ENCODE peak calls at places on chromosomes 5 and 9, in four cellular contexts. V is K562, L is HepG2, U is GM12878. N is an unnamed sample.

GRCh38 chr5:142934335-142934734 is 164.2 kb downstream of the ARHGAP26 start:
- DNase-seq in U (no peak), L (no peak), V (no peak), N (no peak)

GRCh38 chr5:38583500-38583899 is 27.1 kb upstream of the LIFR start:
- DNase-seq in L (no peak), U (no peak), V (no peak), N (no peak)

GRCh38 chr5:119212026-119212425 is 141.1 kb downstream of the DMXL1 start:
- DNase-seq in L (no peak), V (no peak), U (no peak), N (no peak)

GRCh38 chr9:133235549-133236222 is 26.6 kb upstream of the OBP2B start:
- DNase-seq in U (no peak), L (no peak), V (no peak), N (no peak)

GRCh38 chr5:163505049-163505474 is 357 bp upstream of the MAT2B start:
- DNase-seq in L (no peak), U (no peak), V (peak), N (no peak)

GRCh38 chr5:8615142-8615858 is 746.4 kb downstream of the MTRR start:
- DNase-seq in L (no peak), U (no peak), V (no peak), N (no peak)

GRCh38 chr9:113594484-113595299 is 131.2 kb downstream of the RGS3 start:
- DNase-seq in U (no peak), V (no peak), L (no peak), N (no peak)

GRCh38 chr9:9743822-9744221 is 869.0 kb downstream of the PTPRD start:
- DNase-seq in L (no peak), V (no peak), U (no peak), N (no peak)

GRCh38 chr5:54601393-54601792 is 83.8 kb downstream of the SNX18 start:
- DNase-seq in V (no peak), L (no peak), U (no peak), N (no peak)

GRCh38 chr5:66223637-66224036 is 79.5 kb downstream of the SREK1 start:
- DNase-seq in U (no peak), L (no peak), V (peak), N (peak)

GRCh38 chr9:68870049-68870448 is 143.9 kb downstream of the PRKACG start:
- DNase-seq in V (no peak), L (no peak), U (no peak), N (no peak)

GRCh38 chr9:91727316-91727861 is 222.6 kb downstream of the ROR2 start:
- DNase-seq in L (peak), V (peak), U (no peak), N (peak)

GRCh38 chr5:148206620-148207019 is 3.8 kb downstream of the SPINK6 start:
- DNase-seq in V (no peak), L (no peak), U (no peak), N (no peak)

GRCh38 chr5:65157906-65158603 is 323.7 kb downstream of the ADAMTS6 start:
- DNase-seq in L (peak), V (no peak), U (no peak), N (no peak)

GRCh38 chr5:39547548-39548154 is 122.9 kb upstream of the DAB2 start:
- DNase-seq in V (peak), L (peak), U (no peak), N (peak)

GRCh38 chr9:84381508-84381907 is 41.0 kb upstream of the SLC28A3 start:
- DNase-seq in V (no peak), U (no peak), L (no peak), N (no peak)

GRCh38 chr5:178320281-178320855 is 87.8 kb upstream of the PHYKPL start:
- DNase-seq in U (no peak), L (no peak), V (no peak), N (no peak)

GRCh38 chr9:10251490-10251889 is 361.3 kb downstream of the PTPRD start:
- DNase-seq in L (peak), U (no peak), V (no peak), N (no peak)

GRCh38 chr5:85225388-85225787 is 840.7 kb upstream of the EDIL3 start:
- DNase-seq in L (no peak), V (no peak), U (no peak), N (no peak)

GRCh38 chr5:64181440-64181839 is 15.8 kb downstream of the RNF180 start:
- DNase-seq in L (no peak), V (no peak), U (no peak), N (no peak)

GRCh38 chr5:177430146-177430951 is 3.9 kb downstream of the GRK6 start:
- DNase-seq in L (no peak), V (no peak), U (no peak), N (no peak)

GRCh38 chr5:17305964-17306725 is 88.7 kb downstream of the BASP1 start:
- DNase-seq in U (no peak), L (peak), V (no peak), N (peak)

GRCh38 chr5:134397196-134397595 is 14.5 kb downstream of the CDKN2AIPNL start:
- DNase-seq in L (no peak), U (no peak), V (no peak), N (no peak)

GRCh38 chr9:109593612-109594011 is 95.5 kb upstream of the PTPN3 start:
- DNase-seq in V (no peak), L (no peak), U (no peak), N (no peak)
- TF ChIP-seq FOXK2 in V (no peak), L (no peak), U (no peak), N (no peak)

DNA sequence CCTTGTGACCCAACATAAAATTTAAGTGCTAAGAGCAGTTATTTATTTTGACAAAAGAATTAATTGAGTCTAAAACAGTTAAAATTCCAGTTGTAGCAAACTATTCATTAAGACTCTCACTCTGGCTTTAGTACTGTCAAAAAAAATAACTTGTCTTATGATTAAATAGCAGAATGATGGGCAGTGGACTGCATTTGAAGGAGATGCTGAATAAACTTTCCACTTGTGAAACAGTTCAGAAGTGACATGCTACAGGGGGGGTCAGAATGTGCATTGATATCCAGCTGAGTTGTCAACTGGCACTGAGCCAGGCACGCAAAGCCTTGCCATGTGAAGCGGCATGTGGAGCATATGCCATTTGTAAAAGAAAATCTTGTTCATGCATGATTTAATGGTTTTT is 76.0 kb downstream of the FCHO2 start:
- DNase-seq in V (no peak), U (no peak), L (no peak), N (peak)
- TF ChIP-seq FOXK2 in V (no peak), U (no peak), L (no peak), N (no peak)

GRCh38 chr5:104048231-104048630 is 485.6 kb upstream of the NUDT12 start:
- DNase-seq in V (no peak), L (no peak), U (no peak), N (no peak)
- TF ChIP-seq FOXK2 in V (no peak), L (no peak), U (no peak), N (no peak)

GRCh38 chr5:181221792-181222629 is 1.1 kb upstream of the TRIM41 start:
- DNase-seq in L (peak), U (peak), V (no peak), N (peak)
- TF ChIP-seq FOXK2 in L (no peak), U (peak), V (peak), N (no peak)

GRCh38 chr5:81066102-81066501 is 105.9 kb downstream of the RASGRF2 start:
- DNase-seq in V (no peak), L (no peak), U (no peak), N (no peak)

GRCh38 chr5:81068635-81069034 is 108.5 kb downstream of the RASGRF2 start:
- DNase-seq in V (no peak), U (no peak), L (no peak), N (no peak)

GRCh38 chr5:81067406-81067805 is 107.2 kb downstream of the RASGRF2 start:
- DNase-seq in L (no peak), U (no peak), V (no peak), N (no peak)

GRCh38 chr5:81069965-81070364 is 109.8 kb downstream of the RASGRF2 start:
- DNase-seq in V (no peak), L (no peak), U (no peak), N (no peak)

GRCh38 chr5:81068063-81068462 is 107.9 kb downstream of the RASGRF2 start:
- DNase-seq in L (no peak), U (no peak), V (no peak), N (no peak)
- TF ChIP-seq FOXK2 in L (no peak), U (no peak), V (no peak), N (no peak)

GRCh38 chr9:137506274-137506673 is 43.9 kb downstream of the PNPLA7 start:
- DNase-seq in V (no peak), L (no peak), U (no peak), N (no peak)

GRCh38 chr9:137506702-137507171 is 43.5 kb downstream of the PNPLA7 start:
- DNase-seq in V (no peak), L (no peak), U (no peak), N (no peak)

GRCh38 chr9:137504432-137504777 is 45.3 kb upstream of the NSMF start:
- DNase-seq in U (no peak), L (no peak), V (no peak), N (no peak)

GRCh38 chr9:137502008-137502913 is 43.1 kb upstream of the NSMF start:
- DNase-seq in L (no peak), V (peak), U (no peak), N (peak)

GRCh38 chr9:137505421-137506140 is 44.6 kb downstream of the PNPLA7 start:
- DNase-seq in L (no peak), U (no peak), V (peak), N (no peak)
- TF ChIP-seq FOXK2 in L (no peak), U (no peak), V (no peak), N (no peak)

GRCh38 chr9:15401266-15401665 is 21.4 kb upstream of the SNAPC3 start:
- DNase-seq in U (no peak), L (no peak), V (no peak), N (no peak)
- TF ChIP-seq FOXK2 in U (no peak), L (no peak), V (no peak), N (no peak)

N was measured in HEK293T.